ENCODE peak calls at places on chromosomes 6 and 20, in seven cellular contexts. One of them, this sample, is unnamed.

GRCh38 chr6:157034433-157035230 is 257.5 kb downstream of the ARID1B start:
- DNase-seq in uterus: no peak
- DNase-seq in IMR-90: peak
- DNase-seq in Calu3: no peak
- DNase-seq in fibroblast of lung: peak
- DNase-seq in cardiac muscle cell: peak
- DNase-seq in pancreas: no peak
- DNase-seq in this sample: peak

GRCh38 chr20:1357921-1358671 is 29.2 kb upstream of the SDCBP2 start:
- DNase-seq in uterus: no peak
- DNase-seq in IMR-90: peak
- DNase-seq in Calu3: no peak
- DNase-seq in fibroblast of lung: peak
- DNase-seq in cardiac muscle cell: peak
- DNase-seq in pancreas: no peak
- DNase-seq in this sample: no peak

GRCh38 chr6:45827952-45828530 is 187.6 kb downstream of the CLIC5 start:
- DNase-seq in uterus: no peak
- DNase-seq in IMR-90: peak
- DNase-seq in Calu3: no peak
- DNase-seq in fibroblast of lung: peak
- DNase-seq in cardiac muscle cell: no peak
- DNase-seq in pancreas: no peak
- DNase-seq in this sample: no peak

GRCh38 chr20:63093966-63094766 is 87.4 kb upstream of the BHLHE23 start:
- DNase-seq in uterus: no peak
- DNase-seq in IMR-90: no peak
- DNase-seq in Calu3: no peak
- DNase-seq in fibroblast of lung: no peak
- DNase-seq in cardiac muscle cell: no peak
- DNase-seq in pancreas: no peak
- DNase-seq in this sample: no peak

GRCh38 chr6:154981071-154981373 is 14.1 kb upstream of the TIAM2 start:
- DNase-seq in uterus: no peak
- DNase-seq in IMR-90: no peak
- DNase-seq in Calu3: peak
- DNase-seq in fibroblast of lung: no peak
- DNase-seq in cardiac muscle cell: no peak
- DNase-seq in pancreas: peak
- DNase-seq in this sample: peak

GRCh38 chr6:25006565-25007001 is 70.8 kb upstream of the RIPOR2 start:
- DNase-seq in uterus: peak
- DNase-seq in IMR-90: no peak
- DNase-seq in Calu3: peak
- DNase-seq in fibroblast of lung: peak
- DNase-seq in cardiac muscle cell: peak
- DNase-seq in pancreas: peak
- DNase-seq in this sample: peak

GRCh38 chr20:25470045-25470444 is 62.6 kb downstream of the GINS1 start:
- DNase-seq in uterus: no peak
- DNase-seq in IMR-90: peak
- DNase-seq in Calu3: no peak
- DNase-seq in fibroblast of lung: peak
- DNase-seq in cardiac muscle cell: peak
- DNase-seq in pancreas: peak
- DNase-seq in this sample: peak

GRCh38 chr6:168384045-168385038 is 56.6 kb upstream of the SMOC2 start:
- DNase-seq in uterus: no peak
- DNase-seq in IMR-90: no peak
- DNase-seq in Calu3: no peak
- DNase-seq in fibroblast of lung: no peak
- DNase-seq in cardiac muscle cell: peak
- DNase-seq in pancreas: no peak
- DNase-seq in this sample: no peak

GRCh38 chr6:133888931-133889556 is at the start of gene TCF21:
- DNase-seq in uterus: peak
- DNase-seq in IMR-90: peak
- DNase-seq in Calu3: no peak
- DNase-seq in fibroblast of lung: peak
- DNase-seq in cardiac muscle cell: peak
- DNase-seq in pancreas: no peak
- DNase-seq in this sample: no peak

GRCh38 chr20:6185268-6185667 is 62.4 kb upstream of the FERMT1 start:
- DNase-seq in uterus: no peak
- DNase-seq in IMR-90: no peak
- DNase-seq in Calu3: no peak
- DNase-seq in fibroblast of lung: no peak
- DNase-seq in cardiac muscle cell: peak
- DNase-seq in pancreas: no peak
- DNase-seq in this sample: no peak

GRCh38 chr6:17393335-17394191 is at the start of gene CAP2:
- DNase-seq in uterus: peak
- DNase-seq in IMR-90: peak
- DNase-seq in Calu3: peak
- DNase-seq in fibroblast of lung: peak
- DNase-seq in cardiac muscle cell: peak
- DNase-seq in pancreas: peak
- DNase-seq in this sample: no peak

GRCh38 chr6:54907316-54907715 is 60.7 kb downstream of the FAM83B start:
- DNase-seq in uterus: no peak
- DNase-seq in IMR-90: no peak
- DNase-seq in Calu3: no peak
- DNase-seq in fibroblast of lung: peak
- DNase-seq in cardiac muscle cell: no peak
- DNase-seq in pancreas: no peak
- DNase-seq in this sample: peak

GRCh38 chr6:170101281-170102035 is 189.4 kb downstream of the DLL1 start:
- DNase-seq in uterus: peak
- DNase-seq in IMR-90: no peak
- DNase-seq in Calu3: no peak
- DNase-seq in fibroblast of lung: no peak
- DNase-seq in cardiac muscle cell: no peak
- DNase-seq in pancreas: no peak
- DNase-seq in this sample: no peak

GRCh38 chr6:113011803-113012202 is 664.7 kb downstream of the RFPL4B start:
- DNase-seq in uterus: no peak
- DNase-seq in IMR-90: peak
- DNase-seq in Calu3: no peak
- DNase-seq in fibroblast of lung: peak
- DNase-seq in cardiac muscle cell: peak
- DNase-seq in pancreas: no peak
- DNase-seq in this sample: no peak

GRCh38 chr6:152271681-152272464 is 365.3 kb downstream of the SYNE1 start:
- DNase-seq in uterus: peak
- DNase-seq in IMR-90: peak
- DNase-seq in Calu3: no peak
- DNase-seq in fibroblast of lung: peak
- DNase-seq in cardiac muscle cell: peak
- DNase-seq in pancreas: no peak
- DNase-seq in this sample: peak

GRCh38 chr20:63579017-63579705 is 5.1 kb upstream of the HELZ2 start:
- DNase-seq in uterus: no peak
- DNase-seq in IMR-90: no peak
- DNase-seq in Calu3: no peak
- DNase-seq in fibroblast of lung: peak
- DNase-seq in cardiac muscle cell: no peak
- DNase-seq in pancreas: no peak
- DNase-seq in this sample: no peak

GRCh38 chr20:40706977-40707582 is 18.0 kb upstream of the MAFB start:
- DNase-seq in uterus: no peak
- DNase-seq in IMR-90: no peak
- DNase-seq in Calu3: peak
- DNase-seq in fibroblast of lung: no peak
- DNase-seq in cardiac muscle cell: no peak
- DNase-seq in pancreas: no peak
- DNase-seq in this sample: peak

DNA sequence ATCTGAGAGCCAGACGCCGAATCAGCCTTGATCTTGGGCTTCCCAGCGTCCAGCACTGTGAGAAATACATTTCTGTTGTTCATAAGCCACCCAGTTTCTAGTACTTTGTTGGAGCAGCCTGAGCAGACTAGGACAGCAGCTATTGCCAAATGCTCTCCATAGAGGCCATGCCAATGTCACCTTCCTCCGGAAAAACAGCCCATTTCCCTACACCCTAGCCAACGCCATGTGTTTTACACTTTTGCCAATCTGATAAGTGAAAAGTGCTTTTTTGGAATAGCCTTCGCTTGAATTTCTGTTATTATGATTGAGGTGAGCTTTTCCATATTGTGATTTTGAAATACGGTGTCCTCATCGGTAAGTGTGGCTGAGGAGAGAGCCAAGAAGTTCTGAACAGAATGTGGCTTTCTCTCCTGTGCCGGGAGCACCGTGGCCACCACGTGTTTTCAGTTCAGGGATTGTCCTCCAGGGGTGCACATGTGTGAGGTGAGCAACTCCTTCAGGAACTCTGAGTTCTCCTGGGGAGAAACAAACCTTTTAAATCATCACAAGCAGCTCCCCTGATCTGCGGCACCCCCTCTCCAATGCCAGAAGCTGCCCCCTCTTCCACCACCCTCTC is 35.8 kb downstream of the TAF8 start:
- DNase-seq in uterus: no peak
- DNase-seq in IMR-90: no peak
- DNase-seq in Calu3: no peak
- DNase-seq in fibroblast of lung: peak
- DNase-seq in cardiac muscle cell: no peak
- DNase-seq in pancreas: no peak
- DNase-seq in this sample: no peak
- TF ChIP-seq CTCF in uterus: no peak
- TF ChIP-seq CTCF in IMR-90: peak
- TF ChIP-seq CTCF in Calu3: no peak
- TF ChIP-seq CTCF in fibroblast of lung: peak
- TF ChIP-seq CTCF in cardiac muscle cell: peak
- TF ChIP-seq CTCF in pancreas: peak
- TF ChIP-seq CTCF in this sample: no peak

GRCh38 chr20:51631953-51632352 is 89.4 kb upstream of the NFATC2 start:
- DNase-seq in uterus: no peak
- DNase-seq in IMR-90: no peak
- DNase-seq in Calu3: no peak
- DNase-seq in fibroblast of lung: no peak
- DNase-seq in cardiac muscle cell: no peak
- DNase-seq in pancreas: no peak
- DNase-seq in this sample: no peak
- TF ChIP-seq CTCF in uterus: no peak
- TF ChIP-seq CTCF in IMR-90: no peak
- TF ChIP-seq CTCF in Calu3: no peak
- TF ChIP-seq CTCF in fibroblast of lung: no peak
- TF ChIP-seq CTCF in cardiac muscle cell: no peak
- TF ChIP-seq CTCF in pancreas: no peak
- TF ChIP-seq CTCF in this sample: no peak

GRCh38 chr6:162373192-162373591 is 354.4 kb downstream of the PRKN start:
- DNase-seq in uterus: no peak
- DNase-seq in IMR-90: no peak
- DNase-seq in Calu3: no peak
- DNase-seq in fibroblast of lung: no peak
- DNase-seq in cardiac muscle cell: no peak
- DNase-seq in pancreas: no peak
- DNase-seq in this sample: no peak
- TF ChIP-seq CTCF in uterus: no peak
- TF ChIP-seq CTCF in IMR-90: no peak
- TF ChIP-seq CTCF in Calu3: no peak
- TF ChIP-seq CTCF in fibroblast of lung: no peak
- TF ChIP-seq CTCF in cardiac muscle cell: no peak
- TF ChIP-seq CTCF in pancreas: no peak
- TF ChIP-seq CTCF in this sample: no peak

DNA sequence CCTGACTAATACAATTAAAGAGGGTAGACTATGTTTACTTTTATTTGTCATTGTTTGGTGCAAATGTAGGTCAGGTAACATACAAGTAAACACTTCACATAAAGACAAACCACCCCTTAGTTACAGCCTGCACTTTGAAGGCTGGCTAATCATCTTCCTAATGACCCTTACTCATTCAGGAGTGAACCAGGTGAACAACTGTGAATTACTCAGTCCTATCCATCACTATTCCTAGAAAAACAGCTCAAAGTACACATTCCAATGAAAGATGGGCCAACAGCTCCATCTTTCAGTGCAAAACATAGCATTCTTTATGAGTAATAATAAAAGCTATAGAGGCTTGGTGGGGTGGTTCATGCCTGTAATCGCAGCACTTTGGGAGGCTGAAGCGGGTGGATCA is 78.2 kb downstream of the FRK start:
- DNase-seq in uterus: no peak
- DNase-seq in IMR-90: no peak
- DNase-seq in Calu3: no peak
- DNase-seq in fibroblast of lung: no peak
- DNase-seq in cardiac muscle cell: no peak
- DNase-seq in pancreas: no peak
- DNase-seq in this sample: no peak
- TF ChIP-seq CTCF in uterus: no peak
- TF ChIP-seq CTCF in IMR-90: no peak
- TF ChIP-seq CTCF in Calu3: no peak
- TF ChIP-seq CTCF in fibroblast of lung: no peak
- TF ChIP-seq CTCF in cardiac muscle cell: no peak
- TF ChIP-seq CTCF in pancreas: no peak
- TF ChIP-seq CTCF in this sample: no peak

This sample was measured in GM12865.